ENCODE peak calls at places on chromosomes 3 and 15, in seven cellular contexts. One of them, this sample, is unnamed.

GRCh38 chr3:160018959-160019358 is 30.3 kb downstream of the IL12A start:
- DNase-seq in fibroblast of lung: no peak
- DNase-seq in K562: no peak
- DNase-seq in Karpas-422: no peak
- DNase-seq in neuronal stem cell: no peak
- DNase-seq in A549: no peak
- DNase-seq in neural progenitor cell: no peak
- DNase-seq in this sample: no peak

GRCh38 chr3:23175361-23176073 is 27.6 kb upstream of the UBE2E2 start:
- DNase-seq in fibroblast of lung: peak; percentile 82
- DNase-seq in K562: no peak
- DNase-seq in Karpas-422: no peak
- DNase-seq in neuronal stem cell: no peak
- DNase-seq in A549: no peak
- DNase-seq in neural progenitor cell: no peak
- DNase-seq in this sample: no peak

GRCh38 chr3:106172780-106173179 is 304.0 kb upstream of the CBLB start:
- DNase-seq in fibroblast of lung: peak; percentile 40
- DNase-seq in K562: no peak
- DNase-seq in Karpas-422: no peak
- DNase-seq in neuronal stem cell: no peak
- DNase-seq in A549: no peak
- DNase-seq in neural progenitor cell: no peak
- DNase-seq in this sample: no peak

GRCh38 chr15:58684036-58684700 is 65.3 kb downstream of the ADAM10 start:
- DNase-seq in fibroblast of lung: peak; percentile 25
- DNase-seq in K562: no peak
- DNase-seq in Karpas-422: no peak
- DNase-seq in neuronal stem cell: peak; percentile 77
- DNase-seq in A549: no peak
- DNase-seq in neural progenitor cell: peak; percentile 85
- DNase-seq in this sample: no peak

GRCh38 chr15:33852570-33852969 is 115.7 kb upstream of the CHRM5 start:
- DNase-seq in fibroblast of lung: peak; percentile 85
- DNase-seq in K562: no peak
- DNase-seq in Karpas-422: no peak
- DNase-seq in neuronal stem cell: no peak
- DNase-seq in A549: peak; percentile 14
- DNase-seq in neural progenitor cell: no peak
- DNase-seq in this sample: peak; percentile 78

GRCh38 chr3:11037966-11038365 is 45.4 kb downstream of the SLC6A1 start:
- DNase-seq in fibroblast of lung: no peak
- DNase-seq in K562: no peak
- DNase-seq in Karpas-422: no peak
- DNase-seq in neuronal stem cell: no peak
- DNase-seq in A549: no peak
- DNase-seq in neural progenitor cell: no peak
- DNase-seq in this sample: no peak

GRCh38 chr3:89107461-89108035 is at the start of gene EPHA3:
- DNase-seq in fibroblast of lung: peak; percentile 84
- DNase-seq in K562: no peak
- DNase-seq in Karpas-422: peak; percentile 60
- DNase-seq in neuronal stem cell: peak; percentile 57
- DNase-seq in A549: peak; percentile 42
- DNase-seq in neural progenitor cell: peak; percentile 78
- DNase-seq in this sample: peak; percentile 33

GRCh38 chr15:62951481-62951880 is 91.1 kb upstream of the TPM1 start:
- DNase-seq in fibroblast of lung: no peak
- DNase-seq in K562: no peak
- DNase-seq in Karpas-422: no peak
- DNase-seq in neuronal stem cell: no peak
- DNase-seq in A549: no peak
- DNase-seq in neural progenitor cell: no peak
- DNase-seq in this sample: no peak

GRCh38 chr3:157700405-157700804 is 197.2 kb upstream of the VEPH1 start:
- DNase-seq in fibroblast of lung: no peak
- DNase-seq in K562: no peak
- DNase-seq in Karpas-422: peak; percentile 45
- DNase-seq in neuronal stem cell: no peak
- DNase-seq in A549: peak; percentile 17
- DNase-seq in neural progenitor cell: peak; percentile 40
- DNase-seq in this sample: no peak

GRCh38 chr3:184154909-184155643 is at the start of gene DVL3:
- DNase-seq in fibroblast of lung: peak; percentile 55
- DNase-seq in K562: peak; percentile 93
- DNase-seq in Karpas-422: peak; percentile 76
- DNase-seq in neuronal stem cell: peak; percentile 72
- DNase-seq in A549: peak; percentile 45
- DNase-seq in neural progenitor cell: peak; percentile 88
- DNase-seq in this sample: peak; percentile 84

GRCh38 chr15:52579852-52580251 is 11.0 kb upstream of the ARPP19 start:
- DNase-seq in fibroblast of lung: no peak
- DNase-seq in K562: no peak
- DNase-seq in Karpas-422: no peak
- DNase-seq in neuronal stem cell: no peak
- DNase-seq in A549: no peak
- DNase-seq in neural progenitor cell: peak; percentile 9
- DNase-seq in this sample: no peak

GRCh38 chr3:50370594-50370993 is 11.3 kb upstream of the TMEM115 start:
- DNase-seq in fibroblast of lung: no peak
- DNase-seq in K562: no peak
- DNase-seq in Karpas-422: peak; percentile 56
- DNase-seq in neuronal stem cell: no peak
- DNase-seq in A549: peak; percentile 45
- DNase-seq in neural progenitor cell: peak; percentile 62
- DNase-seq in this sample: peak; percentile 30

GRCh38 chr3:182609575-182610156 is 183.6 kb upstream of the ATP11B start:
- DNase-seq in fibroblast of lung: no peak
- DNase-seq in K562: no peak
- DNase-seq in Karpas-422: no peak
- DNase-seq in neuronal stem cell: no peak
- DNase-seq in A549: no peak
- DNase-seq in neural progenitor cell: no peak
- DNase-seq in this sample: peak; percentile 78

GRCh38 chr3:72245183-72245811 is 460.3 kb upstream of the PROK2 start:
- DNase-seq in fibroblast of lung: no peak
- DNase-seq in K562: no peak
- DNase-seq in Karpas-422: no peak
- DNase-seq in neuronal stem cell: no peak
- DNase-seq in A549: no peak
- DNase-seq in neural progenitor cell: no peak
- DNase-seq in this sample: no peak

GRCh38 chr3:6716374-6716773 is 144.5 kb upstream of the GRM7 start:
- DNase-seq in fibroblast of lung: no peak
- DNase-seq in K562: no peak
- DNase-seq in Karpas-422: no peak
- DNase-seq in neuronal stem cell: no peak
- DNase-seq in A549: no peak
- DNase-seq in neural progenitor cell: no peak
- DNase-seq in this sample: no peak

GRCh38 chr3:6719999-6720398 is 140.9 kb upstream of the GRM7 start:
- DNase-seq in fibroblast of lung: no peak
- DNase-seq in K562: no peak
- DNase-seq in Karpas-422: no peak
- DNase-seq in neuronal stem cell: no peak
- DNase-seq in A549: no peak
- DNase-seq in neural progenitor cell: no peak
- DNase-seq in this sample: no peak

GRCh38 chr3:6717026-6717943 is 143.6 kb upstream of the GRM7 start:
- DNase-seq in fibroblast of lung: no peak
- DNase-seq in K562: no peak
- DNase-seq in Karpas-422: peak; percentile 79
- DNase-seq in neuronal stem cell: no peak
- DNase-seq in A549: no peak
- DNase-seq in neural progenitor cell: no peak
- DNase-seq in this sample: no peak

GRCh38 chr3:6723205-6723604 is 137.7 kb upstream of the GRM7 start:
- DNase-seq in fibroblast of lung: no peak
- DNase-seq in K562: no peak
- DNase-seq in Karpas-422: no peak
- DNase-seq in neuronal stem cell: no peak
- DNase-seq in A549: no peak
- DNase-seq in neural progenitor cell: no peak
- DNase-seq in this sample: no peak

GRCh38 chr3:6721496-6721895 is 139.4 kb upstream of the GRM7 start:
- DNase-seq in fibroblast of lung: no peak
- DNase-seq in K562: no peak
- DNase-seq in Karpas-422: no peak
- DNase-seq in neuronal stem cell: no peak
- DNase-seq in A549: no peak
- DNase-seq in neural progenitor cell: no peak
- DNase-seq in this sample: no peak
- H3K9me3 ChIP-seq in fibroblast of lung: no peaks in the 10 kb centered on the region
- H3K9me3 ChIP-seq in K562: no peaks in the 10 kb centered on the region
- H3K9me3 ChIP-seq in Karpas-422: peaks cover 10% of the 10 kb centered on the region
- H3K9me3 ChIP-seq in neuronal stem cell: no peaks in the 10 kb centered on the region
- H3K9me3 ChIP-seq in A549: no peaks in the 10 kb centered on the region
- H3K9me3 ChIP-seq in neural progenitor cell: no peaks in the 10 kb centered on the region
- H3K9me3 ChIP-seq in this sample: no peaks in the 10 kb centered on the region

DNA sequence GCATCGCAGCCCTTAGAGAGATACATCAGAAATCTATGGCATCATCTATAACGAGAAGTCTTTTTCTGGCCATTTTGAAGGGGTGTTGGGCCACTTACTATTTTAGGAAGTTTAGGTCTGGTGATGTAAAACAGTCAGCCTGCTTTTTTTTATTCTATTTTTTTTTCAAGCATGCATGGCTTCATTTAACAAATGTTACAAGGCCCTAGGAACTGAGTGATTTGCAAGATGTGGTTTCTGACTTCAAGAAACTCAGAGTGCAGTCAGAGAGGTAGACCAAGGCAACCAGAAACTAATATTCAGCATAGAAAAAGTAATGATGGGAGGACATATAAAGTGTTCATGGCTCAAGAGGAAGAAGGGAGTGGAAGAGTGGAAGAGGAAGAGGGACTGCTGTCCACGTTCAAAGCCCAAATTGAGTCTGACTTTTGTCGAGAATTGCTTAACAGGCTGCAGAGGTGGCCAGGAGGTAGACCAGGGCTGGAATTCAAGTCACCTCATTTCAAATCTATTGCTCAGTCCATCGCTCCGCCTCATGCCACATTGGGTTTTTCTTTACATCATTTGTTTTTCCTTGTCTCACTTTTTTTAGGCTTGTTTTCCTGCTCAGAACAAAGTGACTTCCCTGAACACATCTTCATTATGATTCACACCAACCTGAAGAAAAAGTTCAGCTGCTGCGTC is 97.1 kb downstream of the RPL39L start:
- DNase-seq in fibroblast of lung: no peak
- DNase-seq in K562: no peak
- DNase-seq in Karpas-422: peak; percentile 93
- DNase-seq in neuronal stem cell: no peak
- DNase-seq in A549: no peak
- DNase-seq in neural progenitor cell: no peak
- DNase-seq in this sample: no peak
- H3K4me2 ChIP-seq in fibroblast of lung: no peak overlapping the region
- H3K4me2 ChIP-seq in K562: peak overlapping the region; percentile 37
- H3K4me2 ChIP-seq in Karpas-422: peak overlapping the region; percentile 39
- H3K4me2 ChIP-seq in neuronal stem cell: no peak overlapping the region
- H3K4me2 ChIP-seq in A549: no peak overlapping the region
- H3K4me2 ChIP-seq in neural progenitor cell: no peak overlapping the region
- H3K4me2 ChIP-seq in this sample: no peak overlapping the region

DNA sequence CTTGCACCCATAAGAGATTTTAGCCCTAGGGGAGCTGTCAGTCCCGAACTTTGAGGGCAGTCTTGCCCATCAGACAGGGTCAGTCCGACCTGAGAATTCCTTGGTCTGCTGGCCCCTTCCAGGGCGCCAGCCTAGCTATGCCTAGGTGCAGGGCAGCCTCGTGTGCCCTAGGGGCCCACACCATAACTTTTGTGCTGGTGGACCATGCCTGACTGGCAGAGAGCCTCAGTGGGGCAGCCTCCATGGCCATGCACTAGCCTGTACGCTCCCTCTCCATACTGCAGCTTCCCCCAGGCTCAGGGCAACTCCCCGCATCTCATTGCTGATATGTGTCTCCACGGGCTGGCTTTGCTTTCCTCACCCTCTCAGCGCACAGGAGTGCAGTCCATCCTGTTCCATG is 835.8 kb upstream of the ALCAM start:
- DNase-seq in fibroblast of lung: no peak
- DNase-seq in K562: no peak
- DNase-seq in Karpas-422: no peak
- DNase-seq in neuronal stem cell: no peak
- DNase-seq in A549: no peak
- DNase-seq in neural progenitor cell: no peak
- DNase-seq in this sample: no peak
- H3K9me3 ChIP-seq in fibroblast of lung: no peaks in the 10 kb centered on the region
- H3K9me3 ChIP-seq in K562: no peaks in the 10 kb centered on the region
- H3K9me3 ChIP-seq in Karpas-422: no peaks in the 10 kb centered on the region
- H3K9me3 ChIP-seq in neuronal stem cell: peaks cover 7% of the 10 kb centered on the region
- H3K9me3 ChIP-seq in A549: peaks cover 11% of the 10 kb centered on the region
- H3K9me3 ChIP-seq in neural progenitor cell: no peaks in the 10 kb centered on the region
- H3K9me3 ChIP-seq in this sample: peaks cover 5% of the 10 kb centered on the region

GRCh38 chr3:24299236-24299635 is 195.4 kb downstream of the THRB start:
- DNase-seq in fibroblast of lung: peak; percentile 28
- DNase-seq in K562: no peak
- DNase-seq in Karpas-422: no peak
- DNase-seq in neuronal stem cell: no peak
- DNase-seq in A549: no peak
- DNase-seq in neural progenitor cell: no peak
- DNase-seq in this sample: no peak

GRCh38 chr3:24299801-24300626 is 194.6 kb downstream of the THRB start:
- DNase-seq in fibroblast of lung: peak; percentile 75
- DNase-seq in K562: no peak
- DNase-seq in Karpas-422: no peak
- DNase-seq in neuronal stem cell: no peak
- DNase-seq in A549: peak; percentile 19
- DNase-seq in neural progenitor cell: no peak
- DNase-seq in this sample: peak; percentile 91

GRCh38 chr3:24300949-24301348 is 193.7 kb downstream of the THRB start:
- DNase-seq in fibroblast of lung: no peak
- DNase-seq in K562: no peak
- DNase-seq in Karpas-422: no peak
- DNase-seq in neuronal stem cell: no peak
- DNase-seq in A549: no peak
- DNase-seq in neural progenitor cell: no peak
- DNase-seq in this sample: no peak

GRCh38 chr3:24294150-24294549 is 200.5 kb downstream of the THRB start:
- DNase-seq in fibroblast of lung: no peak
- DNase-seq in K562: no peak
- DNase-seq in Karpas-422: no peak
- DNase-seq in neuronal stem cell: no peak
- DNase-seq in A549: no peak
- DNase-seq in neural progenitor cell: no peak
- DNase-seq in this sample: no peak

DNA sequence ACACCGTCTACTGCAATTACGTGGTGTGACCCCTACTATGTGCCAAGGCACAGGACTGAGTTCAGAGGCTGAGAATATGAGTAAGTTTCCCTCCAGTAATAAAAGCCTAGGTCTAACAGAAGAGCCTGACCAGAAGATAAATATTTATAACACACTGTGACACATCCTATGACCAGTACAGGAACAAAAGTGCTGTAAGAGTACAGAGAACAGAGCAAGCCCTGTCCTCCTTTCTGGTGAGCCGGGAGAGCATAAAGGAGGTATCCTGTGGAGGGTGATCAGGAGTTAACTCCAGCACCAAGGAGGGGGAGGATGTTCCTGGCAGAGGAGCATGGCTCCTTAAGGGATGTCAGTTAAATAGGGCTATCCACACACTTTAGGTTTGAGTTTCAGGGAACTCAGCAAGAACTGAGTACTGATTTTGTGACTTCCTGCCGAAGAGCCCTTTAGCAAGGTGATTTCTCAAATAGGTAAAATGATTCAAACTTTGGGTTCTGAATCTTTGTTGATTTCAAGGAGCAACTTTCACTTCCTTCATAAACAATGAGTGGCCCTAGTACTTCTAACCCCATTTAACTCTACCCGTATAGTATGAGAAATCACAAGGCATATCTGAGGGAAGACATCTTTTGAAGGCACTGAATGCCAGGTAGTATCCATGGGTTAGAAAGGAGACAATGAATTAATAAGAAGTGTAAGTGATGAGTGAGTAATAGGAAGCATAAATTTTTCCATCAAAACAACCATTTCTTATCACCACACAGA is 198.0 kb downstream of the THRB start:
- DNase-seq in fibroblast of lung: peak; percentile 14
- DNase-seq in K562: no peak
- DNase-seq in Karpas-422: peak; percentile 30
- DNase-seq in neuronal stem cell: no peak
- DNase-seq in A549: no peak
- DNase-seq in neural progenitor cell: peak; percentile 16
- DNase-seq in this sample: no peak
- H3K4me2 ChIP-seq in fibroblast of lung: no peak overlapping the region
- H3K4me2 ChIP-seq in K562: no peak overlapping the region
- H3K4me2 ChIP-seq in Karpas-422: no peak overlapping the region
- H3K4me2 ChIP-seq in neuronal stem cell: no peak overlapping the region
- H3K4me2 ChIP-seq in A549: no peak overlapping the region
- H3K4me2 ChIP-seq in neural progenitor cell: no peak overlapping the region
- H3K4me2 ChIP-seq in this sample: no peak overlapping the region